ENCODE peak calls at places on chromosomes 1 and 21, in ten cellular contexts. G is DMS53; O is left lung; P is A549; E is activated naive CD4-positive, alpha-beta T cell; B is CD8-positive, alpha-beta T cell; Q is Daoy; I is NCI-H1105; W is WTC11; L is occipital lobe. N is an unnamed sample.

GRCh38 chr1:112704908-112705627 is 1.9 kb downstream of the RHOC start:
- DNase-seq in W (peak; percentile 89), Q (peak; percentile 100), E (no peak), B (peak; percentile 48), L (peak; percentile 55), O (peak; percentile 85), I (peak; percentile 75), G (peak; percentile 91), P (peak; percentile 88), N (peak; percentile 73)

GRCh38 chr1:100145116-100145515 is 12.2 kb downstream of the TRMT13 start:
- DNase-seq in I (no peak), E (no peak), L (no peak), Q (no peak), P (no peak), G (no peak), B (no peak), O (no peak), W (no peak), N (no peak)

GRCh38 chr1:222420621-222421020 is 127.3 kb downstream of the HHIPL2 start:
- DNase-seq in O (no peak), B (peak; percentile 33), E (no peak), I (no peak), L (no peak), G (no peak), P (no peak), W (no peak), Q (no peak), N (no peak)

GRCh38 chr21:44521301-44521927 is 18.6 kb downstream of the KRTAP10-1 start:
- DNase-seq in O (peak; percentile 61), I (no peak), E (no peak), G (no peak), B (no peak), W (peak; percentile 10), P (no peak), Q (no peak), L (no peak), N (peak; percentile 5)

GRCh38 chr1:24562625-24563024 is 6.7 kb downstream of the NCMAP start:
- DNase-seq in G (peak; percentile 20), O (no peak), Q (peak; percentile 77), L (no peak), B (no peak), I (peak; percentile 65), E (no peak), W (no peak), P (peak; percentile 30), N (no peak)

GRCh38 chr1:41752514-41753170 is 166.1 kb downstream of the HIVEP3 start:
- DNase-seq in E (no peak), G (no peak), W (no peak), I (no peak), Q (no peak), B (no peak), O (no peak), L (no peak), P (no peak), N (no peak)

GRCh38 chr21:46126321-46127238 is 28.7 kb downstream of the COL6A2 start:
- DNase-seq in O (peak; percentile 74), L (no peak), W (peak; percentile 8), I (no peak), B (no peak), P (no peak), E (no peak), G (no peak), Q (no peak), N (peak; percentile 10)

GRCh38 chr21:46604975-46605758 is at the start of gene S100B:
- DNase-seq in B (no peak), W (no peak), O (no peak), I (no peak), L (peak; percentile 83), P (no peak), Q (peak; percentile 23), E (no peak), G (no peak), N (peak; percentile 82)

GRCh38 chr1:184569106-184569505 is 182.3 kb downstream of the C1orf21 start:
- DNase-seq in L (no peak), W (no peak), P (no peak), Q (no peak), G (no peak), B (no peak), O (no peak), E (no peak), I (no peak), N (no peak)

GRCh38 chr1:97332716-97333115 is 588.1 kb downstream of the DPYD start:
- DNase-seq in Q (no peak), W (no peak), P (no peak), E (no peak), I (no peak), B (no peak), O (no peak), L (no peak), G (no peak), N (no peak)

GRCh38 chr1:158126425-158126824 is 54.3 kb upstream of the CD1D start:
- DNase-seq in E (no peak), O (no peak), I (no peak), G (no peak), L (no peak), P (no peak), Q (no peak), W (no peak), B (no peak), N (no peak)

GRCh38 chr1:32390904-32391480 is 3.2 kb downstream of the BSDC1 start:
- DNase-seq in G (no peak), L (no peak), W (no peak), P (no peak), B (no peak), I (no peak), E (no peak), O (no peak), Q (no peak), N (no peak)

GRCh38 chr1:219412772-219413171 is 200.1 kb downstream of the ZC3H11B start:
- DNase-seq in L (no peak), I (no peak), E (no peak), O (no peak), Q (no peak), G (no peak), B (no peak), P (no peak), W (no peak), N (no peak)

GRCh38 chr1:43552059-43552742 is 21.5 kb downstream of the PTPRF start:
- DNase-seq in L (no peak), E (no peak), O (peak; percentile 9), I (no peak), B (no peak), Q (no peak), P (no peak), G (no peak), W (no peak), N (no peak)

GRCh38 chr1:247500725-247501348 is 35.4 kb downstream of the OR2C3 start:
- DNase-seq in Q (no peak), E (no peak), G (no peak), B (no peak), O (no peak), I (no peak), P (no peak), L (no peak), W (no peak), N (no peak)

GRCh38 chr1:61754545-61754944 is 12.3 kb downstream of the PATJ start:
- DNase-seq in L (no peak), O (no peak), G (peak; percentile 85), P (no peak), B (no peak), W (no peak), Q (no peak), E (no peak), I (no peak), N (no peak)

GRCh38 chr1:86277909-86278308 is 118.2 kb downstream of the ODF2L start:
- DNase-seq in O (peak; percentile 25), P (no peak), W (no peak), E (no peak), B (no peak), G (no peak), I (no peak), Q (peak; percentile 16), L (no peak), N (no peak)

GRCh38 chr1:42767510-42767924 is 468 bp downstream of the C1orf50 start:
- DNase-seq in W (no peak), O (no peak), P (no peak), E (no peak), B (no peak), L (no peak), I (peak; percentile 43), G (peak; percentile 76), Q (no peak), N (no peak)

GRCh38 chr1:157155658-157156057 is 17.5 kb upstream of the ETV3 start:
- DNase-seq in W (peak; percentile 45), L (no peak), I (no peak), G (peak; percentile 46), O (no peak), Q (peak; percentile 43), P (peak; percentile 32), B (no peak), E (no peak), N (peak; percentile 92)

GRCh38 chr1:84272401-84272800 is 29.1 kb upstream of the SAMD13 start:
- DNase-seq in E (no peak), I (peak; percentile 64), B (no peak), O (no peak), Q (no peak), L (no peak), P (no peak), G (peak; percentile 80), W (peak; percentile 17), N (no peak)

GRCh38 chr1:193769609-193770008 is 583.2 kb upstream of the B3GALT2 start:
- DNase-seq in O (no peak), Q (no peak), I (no peak), G (no peak), P (no peak), E (no peak), L (no peak), B (no peak), W (no peak), N (no peak)

GRCh38 chr1:63103682-63104081 is 218.7 kb upstream of the FOXD3 start:
- DNase-seq in Q (no peak), B (no peak), G (no peak), W (no peak), P (no peak), O (no peak), E (no peak), L (no peak), I (no peak), N (no peak)

GRCh38 chr1:79052829-79053449 is 46.4 kb upstream of the ADGRL4 start:
- DNase-seq in W (no peak), E (no peak), Q (no peak), L (no peak), I (no peak), P (no peak), G (no peak), B (no peak), O (no peak), N (no peak)

GRCh38 chr1:25148673-25149300 is 83.5 kb downstream of the SYF2 start:
- DNase-seq in O (no peak), B (peak; percentile 34), I (no peak), P (peak; percentile 23), W (no peak), E (no peak), Q (peak; percentile 32), L (no peak), G (peak; percentile 55), N (no peak)

N was measured in BE2C.